ENCODE peak calls at places on chromosomes 3 and 15, in ten cellular contexts. H, O, M, Z, R, N, Q, Y, K and P are unnamed samples.

GRCh38 chr3:171994646-171995441 is 44.5 kb upstream of the FNDC3B start:
- DNase-seq in Q (no peak), M (no peak), R (peak; percentile 95), Y (peak; percentile 84), H (no peak), K (no peak), N (no peak), Z (no peak), O (peak; percentile 51), P (no peak)

GRCh38 chr3:32399030-32399620 is 7.5 kb downstream of the CMTM7 start:
- DNase-seq in O (peak; percentile 50), K (no peak), Z (peak; percentile 51), M (peak; percentile 51), N (peak; percentile 29), Y (peak; percentile 68), H (peak; percentile 43), Q (no peak), R (peak; percentile 60), P (no peak)

GRCh38 chr15:67178569-67179210 is 75.8 kb downstream of the AAGAB start:
- DNase-seq in K (no peak), H (no peak), M (no peak), Y (peak; percentile 99), Z (no peak), N (peak; percentile 83), Q (no peak), O (peak; percentile 96), R (peak; percentile 99), P (peak; percentile 65)

GRCh38 chr3:52403955-52404354 is 40.9 kb downstream of the SEMA3G start:
- DNase-seq in M (no peak), H (no peak), K (no peak), Z (no peak), Y (no peak), O (no peak), R (no peak), Q (peak; percentile 49), N (no peak), P (no peak)

GRCh38 chr3:58206406-58207011 is 4.3 kb downstream of the DNASE1L3 start:
- DNase-seq in K (no peak), Z (no peak), M (no peak), Y (peak; percentile 29), Q (no peak), O (no peak), N (no peak), H (no peak), R (peak; percentile 56), P (no peak)

GRCh38 chr3:143957447-143957846 is 14.2 kb upstream of the DIPK2A start:
- DNase-seq in R (no peak), M (no peak), Y (no peak), N (no peak), H (no peak), O (no peak), Q (no peak), Z (no peak), K (no peak), P (no peak)

GRCh38 chr3:33645060-33645841 is 72.8 kb downstream of the CLASP2 start:
- DNase-seq in H (peak; percentile 12), N (no peak), M (peak; percentile 14), Z (no peak), K (no peak), O (no peak), R (peak; percentile 6), Q (no peak), Y (peak; percentile 62), P (no peak)

GRCh38 chr3:15512173-15512572 is 9.3 kb downstream of the COLQ start:
- DNase-seq in R (peak; percentile 27), O (peak; percentile 36), N (no peak), H (no peak), Z (no peak), Y (peak; percentile 22), Q (no peak), M (no peak), K (no peak), P (no peak)

GRCh38 chr15:40069178-40070165 is 30.5 kb upstream of the SRP14 start:
- DNase-seq in H (no peak), Q (peak; percentile 93), K (no peak), Y (peak; percentile 81), O (peak; percentile 70), R (no peak), N (peak; percentile 45), M (peak; percentile 87), Z (no peak), P (peak; percentile 68)

GRCh38 chr3:39064646-39065045 is 12.8 kb downstream of the WDR48 start:
- DNase-seq in K (no peak), Z (no peak), O (peak; percentile 13), Q (no peak), R (peak; percentile 63), M (no peak), N (no peak), H (no peak), Y (peak; percentile 62), P (no peak)

GRCh38 chr3:122318620-122319019 is 6.4 kb upstream of the CSTA start:
- DNase-seq in Y (no peak), K (no peak), H (no peak), M (no peak), Z (no peak), O (no peak), N (no peak), Q (no peak), R (no peak), P (no peak)

GRCh38 chr15:66670698-66671580 is 31.1 kb upstream of the SMAD6 start:
- DNase-seq in Z (no peak), K (no peak), M (no peak), N (no peak), R (no peak), O (no peak), Y (no peak), Q (no peak), H (no peak), P (no peak)

GRCh38 chr3:46892285-46893145 is 15.0 kb downstream of the PTH1R start:
- DNase-seq in Z (peak; percentile 69), M (peak; percentile 72), Q (peak; percentile 89), O (peak; percentile 79), H (no peak), K (no peak), Y (peak; percentile 34), N (no peak), R (peak; percentile 33), P (no peak)

GRCh38 chr3:23325466-23326065 is 122.4 kb downstream of the UBE2E2 start:
- DNase-seq in Y (peak; percentile 12), R (no peak), Q (no peak), O (no peak), Z (no peak), K (no peak), N (no peak), M (no peak), H (no peak), P (no peak)

GRCh38 chr15:77335298-77335697 is 84.6 kb downstream of the PEAK1 start:
- DNase-seq in Z (no peak), R (peak; percentile 19), N (no peak), O (no peak), Q (no peak), M (no peak), H (no peak), Y (no peak), K (no peak), P (no peak)

GRCh38 chr3:63905731-63906620 is 6.2 kb downstream of the SCAANT1 start:
- DNase-seq in Y (no peak), M (no peak), O (no peak), Q (no peak), R (no peak), H (no peak), K (no peak), N (no peak), Z (no peak), P (no peak)

GRCh38 chr3:120418866-120419490 is 31.8 kb downstream of the FSTL1 start:
- DNase-seq in Y (no peak), Z (peak; percentile 41), H (no peak), K (no peak), O (no peak), M (peak; percentile 50), Q (no peak), R (no peak), N (no peak), P (no peak)

GRCh38 chr3:138946554-138947302 is at the start of the genes FOXL2 and FOXL2NB:
- DNase-seq in N (no peak), K (no peak), Q (peak; percentile 81), H (no peak), Z (peak; percentile 57), O (no peak), Y (peak; percentile 81), R (peak; percentile 48), M (no peak), P (no peak)

GRCh38 chr15:95259965-95260364 is 1028.6 kb downstream of the MCTP2 start:
- DNase-seq in O (no peak), Y (no peak), K (no peak), Q (no peak), H (no peak), R (no peak), Z (no peak), M (no peak), N (peak; percentile 68), P (no peak)

GRCh38 chr3:42749025-42749752 is 23.9 kb downstream of the CCDC13 start:
- DNase-seq in N (no peak), Z (no peak), M (no peak), Q (peak; percentile 63), R (no peak), Y (no peak), K (no peak), O (no peak), H (no peak), P (no peak)

GRCh38 chr15:92808611-92809063 is 91.5 kb upstream of the CHD2 start:
- DNase-seq in R (peak; percentile 43), Q (peak; percentile 93), O (peak; percentile 58), N (no peak), M (no peak), K (no peak), Y (no peak), H (no peak), Z (no peak), P (no peak)

GRCh38 chr3:29764603-29765254 is 483.9 kb downstream of the RBMS3 start:
- DNase-seq in H (no peak), N (peak; percentile 73), K (no peak), Y (peak; percentile 88), O (no peak), M (peak; percentile 58), R (peak; percentile 89), Z (no peak), Q (no peak), P (peak; percentile 63)

GRCh38 chr3:133574260-133574881 is 885 bp downstream of the CDV3 start:
- DNase-seq in R (peak; percentile 80), K (peak; percentile 52), H (peak; percentile 59), O (peak; percentile 34), Z (peak; percentile 61), Q (peak; percentile 96), Y (peak; percentile 75), N (no peak), M (peak; percentile 27), P (no peak)